ENCODE peak calls at places on chromosomes 1 and 21, in four cellular contexts. M, K, F and L are unnamed samples.
A peak's percentile ranks its signal among the peaks of the same experiment; 100 is the strongest.

GRCh38 chr1:91606546-91607078 is 106.0 kb downstream of the CDC7 start:
- DNase-seq in M (no peak), K (no peak), F (no peak), L (no peak)

GRCh38 chr1:151197863-151198253 is 494 bp upstream of the PIP5K1A start:
- DNase-seq in M (no peak), K (no peak), F (no peak), L (no peak)

GRCh38 chr1:83860506-83861221 is 138.3 kb downstream of the TTLL7 start:
- DNase-seq in M (no peak), K (peak; percentile 86), F (peak; percentile 71), L (no peak)

GRCh38 chr1:221334082-221334481 is 407.8 kb downstream of the DUSP10 start:
- DNase-seq in M (no peak), K (no peak), F (no peak), L (no peak)

GRCh38 chr21:38596264-38597042 is 98.2 kb upstream of the ERG start:
- DNase-seq in M (no peak), K (no peak), F (no peak), L (no peak)

GRCh38 chr1:119546641-119547040 is 39.6 kb downstream of the HSD3B1 start:
- DNase-seq in M (no peak), K (no peak), F (no peak), L (no peak)

GRCh38 chr21:32185103-32185502 is 93.7 kb downstream of the MIS18A start:
- DNase-seq in M (no peak), K (no peak), F (no peak), L (no peak)

GRCh38 chr1:909861-910310 is 13.8 kb upstream of the SAMD11 start:
- DNase-seq in M (no peak), K (peak; percentile 21), F (no peak), L (no peak)

GRCh38 chr1:230797376-230798186 is 50.4 kb downstream of the CAPN9 start:
- DNase-seq in M (peak; percentile 70), K (no peak), F (peak; percentile 71), L (peak; percentile 26)

GRCh38 chr1:91799159-91799558 is 86.8 kb downstream of the TGFBR3 start:
- DNase-seq in M (no peak), K (no peak), F (no peak), L (no peak)

GRCh38 chr1:61270761-61271411 is 188.5 kb downstream of the NFIA start:
- DNase-seq in M (no peak), K (no peak), F (no peak), L (no peak)

GRCh38 chr1:78286686-78287085 is 204.1 kb upstream of the PTGFR start:
- DNase-seq in M (no peak), K (no peak), F (no peak), L (no peak)

GRCh38 chr1:22963044-22963677 is 9.5 kb downstream of the LACTBL1 start:
- DNase-seq in M (no peak), K (no peak), F (no peak), L (no peak)

GRCh38 chr21:25638634-25639166 is 358 bp upstream of the JAM2 start:
- DNase-seq in M (no peak), K (no peak), F (no peak), L (no peak)

GRCh38 chr1:201006450-201006849 is 17.1 kb downstream of the KIF21B start:
- DNase-seq in M (no peak), K (no peak), F (no peak), L (no peak)

GRCh38 chr1:47918257-47918867 is 78.8 kb downstream of the TRABD2B start:
- DNase-seq in M (no peak), K (no peak), F (no peak), L (no peak)

GRCh38 chr1:227888404-227889046 is 59.2 kb downstream of the WNT9A start:
- DNase-seq in M (no peak), K (peak; percentile 35), F (no peak), L (no peak)

GRCh38 chr1:67149179-67149770 is 14.5 kb upstream of the C1orf141 start:
- DNase-seq in M (peak; percentile 79), K (peak; percentile 68), F (peak; percentile 48), L (no peak)

GRCh38 chr1:207186503-207186902 is 82.5 kb downstream of the C4BPA start:
- DNase-seq in M (no peak), K (no peak), F (no peak), L (no peak)

GRCh38 chr1:20411196-20411980 is 74.6 kb downstream of the CAMK2N1 start:
- DNase-seq in M (peak; percentile 77), K (no peak), F (no peak), L (peak; percentile 66)

GRCh38 chr1:207076181-207076949 is 12.3 kb upstream of the C4BPB start:
- DNase-seq in M (no peak), K (no peak), F (no peak), L (no peak)

GRCh38 chr1:174999926-175000696 is at the start of gene CACYBP:
- DNase-seq in M (no peak), K (peak; percentile 74), F (peak; percentile 70), L (no peak)

GRCh38 chr1:159891275-159892157 is 8.4 kb downstream of the CFAP45 start:
- DNase-seq in M (peak; percentile 79), K (peak; percentile 82), F (no peak), L (peak; percentile 65)

GRCh38 chr1:184629261-184629660 is 125.4 kb downstream of the EDEM3 start:
- DNase-seq in M (no peak), K (no peak), F (no peak), L (no peak)

GRCh38 chr1:109636201-109636952 is 16.7 kb downstream of the AMPD2 start:
- DNase-seq in M (no peak), K (no peak), F (no peak), L (no peak)

GRCh38 chr1:186503210-186503609 is 42.3 kb upstream of the PDC start:
- DNase-seq in M (no peak), K (no peak), F (no peak), L (no peak)

GRCh38 chr1:29473167-29473855 is 237.0 kb downstream of the PTPRU start:
- DNase-seq in M (no peak), K (no peak), F (no peak), L (no peak)

GRCh38 chr1:5662362-5663126 is 329.7 kb downstream of the NPHP4 start:
- DNase-seq in M (no peak), K (no peak), F (no peak), L (no peak)

GRCh38 chr1:71104417-71104816 is 23.6 kb upstream of the ZRANB2 start:
- DNase-seq in M (no peak), K (no peak), F (no peak), L (no peak)

GRCh38 chr1:34470406-34470805 is 284.4 kb upstream of the GJB5 start:
- DNase-seq in M (no peak), K (no peak), F (no peak), L (no peak)

GRCh38 chr1:234658143-234658542 is 48.2 kb upstream of the IRF2BP2 start:
- DNase-seq in M (no peak), K (no peak), F (no peak), L (peak; percentile 34)

GRCh38 chr1:61640531-61641125 is 84.3 kb downstream of the TM2D1 start:
- DNase-seq in M (no peak), K (no peak), F (no peak), L (no peak)

GRCh38 chr1:3756394-3756793 is 4.1 kb downstream of the CCDC27 start:
- DNase-seq in M (no peak), K (no peak), F (no peak), L (no peak)

GRCh38 chr1:205714190-205714905 is 34.0 kb upstream of the SLC45A3 start:
- DNase-seq in M (no peak), K (no peak), F (no peak), L (no peak)

GRCh38 chr1:7529917-7530316 is 241.2 kb upstream of the VAMP3 start:
- DNase-seq in M (no peak), K (no peak), F (no peak), L (no peak)

GRCh38 chr1:85070972-85071492 is 22.7 kb upstream of the MCOLN3 start:
- DNase-seq in M (no peak), K (no peak), F (no peak), L (no peak)

GRCh38 chr1:214957330-214958137 is 125.0 kb upstream of the KCNK2 start:
- DNase-seq in M (peak; percentile 95), K (no peak), F (no peak), L (peak; percentile 39)

GRCh38 chr1:20376171-20376570 is 85.5 kb downstream of the VWA5B1 start:
- DNase-seq in M (no peak), K (no peak), F (no peak), L (no peak)

GRCh38 chr1:9218917-9219316 is 15.7 kb upstream of the H6PD start:
- DNase-seq in M (no peak), K (no peak), F (no peak), L (no peak)